ENCODE peak calls at places on chromosomes 6 and 20, in seven cellular contexts. One of them, this sample, is unnamed.

GRCh38 chr6:159981591-159982245 is 12.8 kb downstream of the IGF2R start:
- DNase-seq in tibial nerve: no peak
- DNase-seq in ascending aorta: no peak
- DNase-seq in CD4-positive, alpha-beta T cell: no peak
- DNase-seq in cardiac muscle cell: no peak
- DNase-seq in GM06990: no peak
- DNase-seq in endodermal cell: no peak
- DNase-seq in this sample: no peak

GRCh38 chr6:16470502-16471221 is 232.3 kb downstream of the GMPR start:
- DNase-seq in tibial nerve: no peak
- DNase-seq in ascending aorta: no peak
- DNase-seq in CD4-positive, alpha-beta T cell: no peak
- DNase-seq in cardiac muscle cell: no peak
- DNase-seq in GM06990: no peak
- DNase-seq in endodermal cell: no peak
- DNase-seq in this sample: no peak

GRCh38 chr6:109506314-109506713 is 23.3 kb upstream of the ZBTB24 start:
- DNase-seq in tibial nerve: no peak
- DNase-seq in ascending aorta: no peak
- DNase-seq in CD4-positive, alpha-beta T cell: no peak
- DNase-seq in cardiac muscle cell: no peak
- DNase-seq in GM06990: no peak
- DNase-seq in endodermal cell: no peak
- DNase-seq in this sample: no peak

GRCh38 chr6:155272353-155273222 is 8.8 kb downstream of the CLDN20 start:
- DNase-seq in tibial nerve: no peak
- DNase-seq in ascending aorta: no peak
- DNase-seq in CD4-positive, alpha-beta T cell: no peak
- DNase-seq in cardiac muscle cell: no peak
- DNase-seq in GM06990: no peak
- DNase-seq in endodermal cell: no peak
- DNase-seq in this sample: no peak

GRCh38 chr6:1381397-1382330 is 7.7 kb upstream of the FOXF2 start:
- DNase-seq in tibial nerve: no peak
- DNase-seq in ascending aorta: no peak
- DNase-seq in CD4-positive, alpha-beta T cell: peak; percentile 66
- DNase-seq in cardiac muscle cell: peak; percentile 78
- DNase-seq in GM06990: peak; percentile 52
- DNase-seq in endodermal cell: peak; percentile 92
- DNase-seq in this sample: peak; percentile 87

GRCh38 chr20:18304618-18305017 is 16.3 kb downstream of the ZNF133 start:
- DNase-seq in tibial nerve: no peak
- DNase-seq in ascending aorta: no peak
- DNase-seq in CD4-positive, alpha-beta T cell: no peak
- DNase-seq in cardiac muscle cell: no peak
- DNase-seq in GM06990: no peak
- DNase-seq in endodermal cell: no peak
- DNase-seq in this sample: no peak

GRCh38 chr6:2116496-2116895 is 128.9 kb downstream of the GMDS start:
- DNase-seq in tibial nerve: no peak
- DNase-seq in ascending aorta: no peak
- DNase-seq in CD4-positive, alpha-beta T cell: no peak
- DNase-seq in cardiac muscle cell: no peak
- DNase-seq in GM06990: no peak
- DNase-seq in endodermal cell: no peak
- DNase-seq in this sample: no peak

GRCh38 chr20:42792052-42792451 is 397.7 kb downstream of the PTPRT start:
- DNase-seq in tibial nerve: no peak
- DNase-seq in ascending aorta: no peak
- DNase-seq in CD4-positive, alpha-beta T cell: no peak
- DNase-seq in cardiac muscle cell: no peak
- DNase-seq in GM06990: no peak
- DNase-seq in endodermal cell: no peak
- DNase-seq in this sample: no peak

GRCh38 chr6:148736779-148737412 is 9.9 kb upstream of the UST start:
- DNase-seq in tibial nerve: no peak
- DNase-seq in ascending aorta: no peak
- DNase-seq in CD4-positive, alpha-beta T cell: no peak
- DNase-seq in cardiac muscle cell: no peak
- DNase-seq in GM06990: no peak
- DNase-seq in endodermal cell: no peak
- DNase-seq in this sample: no peak

GRCh38 chr6:39471954-39472659 is 149.6 kb upstream of the KCNK16 start:
- DNase-seq in tibial nerve: no peak
- DNase-seq in ascending aorta: no peak
- DNase-seq in CD4-positive, alpha-beta T cell: no peak
- DNase-seq in cardiac muscle cell: peak; percentile 21
- DNase-seq in GM06990: no peak
- DNase-seq in endodermal cell: no peak
- DNase-seq in this sample: no peak

GRCh38 chr6:108123516-108123929 is 42.3 kb upstream of the NR2E1 start:
- DNase-seq in tibial nerve: no peak
- DNase-seq in ascending aorta: no peak
- DNase-seq in CD4-positive, alpha-beta T cell: no peak
- DNase-seq in cardiac muscle cell: peak; percentile 8
- DNase-seq in GM06990: no peak
- DNase-seq in endodermal cell: peak; percentile 66
- DNase-seq in this sample: no peak

GRCh38 chr6:159899994-159900745 is 9.4 kb downstream of the MAS1 start:
- DNase-seq in tibial nerve: no peak
- DNase-seq in ascending aorta: no peak
- DNase-seq in CD4-positive, alpha-beta T cell: no peak
- DNase-seq in cardiac muscle cell: no peak
- DNase-seq in GM06990: no peak
- DNase-seq in endodermal cell: no peak
- DNase-seq in this sample: no peak

GRCh38 chr6:4124361-4124760 is 11.0 kb downstream of the ECI2 start:
- DNase-seq in tibial nerve: no peak
- DNase-seq in ascending aorta: no peak
- DNase-seq in CD4-positive, alpha-beta T cell: no peak
- DNase-seq in cardiac muscle cell: no peak
- DNase-seq in GM06990: no peak
- DNase-seq in endodermal cell: no peak
- DNase-seq in this sample: no peak

GRCh38 chr6:4125500-4125899 is 9.9 kb downstream of the ECI2 start:
- DNase-seq in tibial nerve: no peak
- DNase-seq in ascending aorta: no peak
- DNase-seq in CD4-positive, alpha-beta T cell: no peak
- DNase-seq in cardiac muscle cell: no peak
- DNase-seq in GM06990: no peak
- DNase-seq in endodermal cell: no peak
- DNase-seq in this sample: no peak

GRCh38 chr6:4128748-4129147 is 6.6 kb downstream of the ECI2 start:
- DNase-seq in tibial nerve: no peak
- DNase-seq in ascending aorta: no peak
- DNase-seq in CD4-positive, alpha-beta T cell: no peak
- DNase-seq in cardiac muscle cell: no peak
- DNase-seq in GM06990: no peak
- DNase-seq in endodermal cell: no peak
- DNase-seq in this sample: no peak

GRCh38 chr6:4128072-4128471 is 7.3 kb downstream of the ECI2 start:
- DNase-seq in tibial nerve: no peak
- DNase-seq in ascending aorta: no peak
- DNase-seq in CD4-positive, alpha-beta T cell: no peak
- DNase-seq in cardiac muscle cell: no peak
- DNase-seq in GM06990: no peak
- DNase-seq in endodermal cell: no peak
- DNase-seq in this sample: no peak

GRCh38 chr6:4125933-4126864 is 9.2 kb downstream of the ECI2 start:
- DNase-seq in tibial nerve: no peak
- DNase-seq in ascending aorta: no peak
- DNase-seq in CD4-positive, alpha-beta T cell: no peak
- DNase-seq in cardiac muscle cell: no peak
- DNase-seq in GM06990: no peak
- DNase-seq in endodermal cell: no peak
- DNase-seq in this sample: no peak
- TF ChIP-seq CTCF in tibial nerve: no peak
- TF ChIP-seq CTCF in ascending aorta: peak; percentile 10
- TF ChIP-seq CTCF in CD4-positive, alpha-beta T cell: no peak
- TF ChIP-seq CTCF in cardiac muscle cell: peak; percentile 58
- TF ChIP-seq CTCF in GM06990: no peak
- TF ChIP-seq CTCF in endodermal cell: peak; percentile 49
- TF ChIP-seq CTCF in this sample: no peak

DNA sequence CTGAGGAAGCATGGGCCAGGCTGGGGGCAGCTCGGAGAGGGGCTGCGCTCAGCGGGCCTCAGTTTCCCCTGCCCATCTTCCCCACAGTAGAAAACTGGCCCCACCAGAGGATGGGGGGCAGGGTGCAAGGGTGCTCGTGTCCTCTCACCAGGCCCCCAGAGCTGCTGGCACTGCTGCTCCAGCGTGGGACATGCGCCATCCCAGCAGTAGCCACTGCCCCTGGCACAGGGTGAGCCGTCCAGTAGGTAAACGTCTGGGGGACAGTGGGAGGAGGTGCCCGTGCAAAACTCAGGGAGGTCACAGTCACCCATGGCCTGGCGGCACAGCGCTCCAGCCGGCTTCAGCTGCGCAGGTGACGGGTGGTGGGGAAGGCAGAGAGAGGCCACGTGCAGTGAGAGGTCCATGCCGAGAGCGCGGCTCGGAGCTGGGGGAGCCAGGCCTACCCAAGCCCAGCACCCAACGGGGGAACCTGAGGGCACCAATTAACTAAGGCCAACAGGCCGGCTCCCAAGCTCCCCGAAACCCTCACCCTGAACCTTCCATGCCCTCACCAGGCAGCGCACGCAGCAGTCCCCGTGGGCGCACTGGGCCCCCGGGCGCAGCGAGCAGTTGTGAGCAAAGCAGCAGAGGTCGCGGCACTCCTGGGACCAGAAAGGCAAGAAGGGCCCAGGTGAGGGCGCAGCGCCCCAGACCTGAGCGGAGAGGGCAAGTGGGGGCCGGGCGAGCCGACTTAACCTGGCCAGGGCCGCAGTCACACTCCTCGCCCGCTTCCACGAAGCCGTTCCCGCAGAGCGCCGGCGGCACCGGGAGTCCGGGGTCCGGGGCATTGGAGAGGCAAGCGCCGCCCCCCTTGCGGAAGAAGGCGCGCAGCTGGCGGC is 9.0 kb upstream of the GFRA4 start:
- DNase-seq in tibial nerve: no peak
- DNase-seq in ascending aorta: no peak
- DNase-seq in CD4-positive, alpha-beta T cell: no peak
- DNase-seq in cardiac muscle cell: no peak
- DNase-seq in GM06990: no peak
- DNase-seq in endodermal cell: peak; percentile 80
- DNase-seq in this sample: no peak
- TF ChIP-seq CTCF in tibial nerve: no peak
- TF ChIP-seq CTCF in ascending aorta: no peak
- TF ChIP-seq CTCF in CD4-positive, alpha-beta T cell: no peak
- TF ChIP-seq CTCF in cardiac muscle cell: no peak
- TF ChIP-seq CTCF in GM06990: peak; percentile 8
- TF ChIP-seq CTCF in endodermal cell: peak; percentile 44
- TF ChIP-seq CTCF in this sample: no peak

GRCh38 chr20:44274303-44275017 is 27.4 kb downstream of the GDAP1L1 start:
- DNase-seq in tibial nerve: no peak
- DNase-seq in ascending aorta: no peak
- DNase-seq in CD4-positive, alpha-beta T cell: no peak
- DNase-seq in cardiac muscle cell: no peak
- DNase-seq in GM06990: no peak
- DNase-seq in endodermal cell: no peak
- DNase-seq in this sample: no peak

GRCh38 chr20:44273231-44274215 is 26.4 kb downstream of the GDAP1L1 start:
- DNase-seq in tibial nerve: no peak
- DNase-seq in ascending aorta: no peak
- DNase-seq in CD4-positive, alpha-beta T cell: no peak
- DNase-seq in cardiac muscle cell: no peak
- DNase-seq in GM06990: no peak
- DNase-seq in endodermal cell: no peak
- DNase-seq in this sample: no peak

GRCh38 chr20:44268802-44269201 is 21.7 kb downstream of the GDAP1L1 start:
- DNase-seq in tibial nerve: no peak
- DNase-seq in ascending aorta: no peak
- DNase-seq in CD4-positive, alpha-beta T cell: no peak
- DNase-seq in cardiac muscle cell: no peak
- DNase-seq in GM06990: no peak
- DNase-seq in endodermal cell: no peak
- DNase-seq in this sample: no peak

DNA sequence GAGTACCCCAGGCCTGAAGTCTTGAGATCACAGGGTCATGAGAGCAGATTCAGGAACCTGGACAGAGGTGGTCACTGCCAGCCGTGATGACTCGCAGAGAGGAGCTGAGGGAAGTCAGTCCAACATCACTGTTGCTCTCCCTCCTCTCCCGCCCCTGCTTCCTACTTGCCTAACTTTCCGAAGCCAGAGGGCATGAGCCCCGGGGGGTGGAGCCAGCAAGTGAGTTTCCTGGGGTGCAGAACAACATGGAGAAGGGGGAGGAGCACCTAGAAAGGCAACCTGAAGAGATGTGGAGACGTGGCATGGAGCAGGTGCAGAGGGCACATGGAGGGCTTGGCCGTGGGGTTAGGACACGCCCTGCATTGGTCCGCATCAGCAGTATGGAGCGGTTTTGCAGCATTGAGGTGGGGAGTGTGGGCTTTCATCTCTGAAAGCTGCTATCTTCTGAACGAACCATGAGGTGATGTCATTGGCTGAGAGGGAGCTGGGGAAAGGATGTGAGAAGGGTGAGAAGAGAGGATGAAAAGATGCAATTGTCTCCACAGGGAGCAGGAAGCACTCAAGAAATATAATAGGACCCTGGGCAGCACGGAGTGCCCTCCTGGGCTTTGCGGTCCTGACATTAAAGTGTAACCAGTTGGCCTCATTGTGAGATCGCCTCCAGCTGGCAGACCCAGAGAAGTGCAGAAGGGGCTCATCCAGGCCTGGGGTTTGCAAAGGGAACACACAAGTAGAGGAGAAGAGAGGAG is 25.0 kb downstream of the GDAP1L1 start:
- DNase-seq in tibial nerve: no peak
- DNase-seq in ascending aorta: no peak
- DNase-seq in CD4-positive, alpha-beta T cell: no peak
- DNase-seq in cardiac muscle cell: no peak
- DNase-seq in GM06990: no peak
- DNase-seq in endodermal cell: peak; percentile 90
- DNase-seq in this sample: peak; percentile 51
- TF ChIP-seq CTCF in tibial nerve: no peak
- TF ChIP-seq CTCF in ascending aorta: no peak
- TF ChIP-seq CTCF in CD4-positive, alpha-beta T cell: peak; percentile 11
- TF ChIP-seq CTCF in cardiac muscle cell: peak; percentile 19
- TF ChIP-seq CTCF in GM06990: peak; percentile 41
- TF ChIP-seq CTCF in endodermal cell: peak; percentile 79
- TF ChIP-seq CTCF in this sample: peak; percentile 49

GRCh38 chr20:9334866-9335265 is 179.5 kb upstream of the LAMP5 start:
- DNase-seq in tibial nerve: no peak
- DNase-seq in ascending aorta: no peak
- DNase-seq in CD4-positive, alpha-beta T cell: no peak
- DNase-seq in cardiac muscle cell: no peak
- DNase-seq in GM06990: no peak
- DNase-seq in endodermal cell: no peak
- DNase-seq in this sample: no peak

GRCh38 chr20:9330151-9330550 is 184.2 kb upstream of the LAMP5 start:
- DNase-seq in tibial nerve: no peak
- DNase-seq in ascending aorta: no peak
- DNase-seq in CD4-positive, alpha-beta T cell: no peak
- DNase-seq in cardiac muscle cell: no peak
- DNase-seq in GM06990: no peak
- DNase-seq in endodermal cell: no peak
- DNase-seq in this sample: no peak

GRCh38 chr20:9332783-9333482 is 181.5 kb upstream of the LAMP5 start:
- DNase-seq in tibial nerve: no peak
- DNase-seq in ascending aorta: no peak
- DNase-seq in CD4-positive, alpha-beta T cell: no peak
- DNase-seq in cardiac muscle cell: no peak
- DNase-seq in GM06990: no peak
- DNase-seq in endodermal cell: no peak
- DNase-seq in this sample: no peak

GRCh38 chr20:9329356-9330092 is 184.9 kb upstream of the LAMP5 start:
- DNase-seq in tibial nerve: no peak
- DNase-seq in ascending aorta: no peak
- DNase-seq in CD4-positive, alpha-beta T cell: no peak
- DNase-seq in cardiac muscle cell: no peak
- DNase-seq in GM06990: no peak
- DNase-seq in endodermal cell: no peak
- DNase-seq in this sample: no peak

GRCh38 chr20:9331707-9332435 is 182.5 kb upstream of the LAMP5 start:
- DNase-seq in tibial nerve: no peak
- DNase-seq in ascending aorta: no peak
- DNase-seq in CD4-positive, alpha-beta T cell: no peak
- DNase-seq in cardiac muscle cell: peak; percentile 82
- DNase-seq in GM06990: no peak
- DNase-seq in endodermal cell: no peak
- DNase-seq in this sample: no peak
- TF ChIP-seq CTCF in tibial nerve: no peak
- TF ChIP-seq CTCF in ascending aorta: no peak
- TF ChIP-seq CTCF in CD4-positive, alpha-beta T cell: no peak
- TF ChIP-seq CTCF in cardiac muscle cell: no peak
- TF ChIP-seq CTCF in GM06990: no peak
- TF ChIP-seq CTCF in endodermal cell: no peak
- TF ChIP-seq CTCF in this sample: no peak